ENCODE peak calls at places on chromosome 16, in nine cellular contexts. V is thyroid gland, W is stomach, Y is GM12892, U is uterus, Z is A549, F is lower leg skin, E is adrenal gland, Q is ovary. O is an unnamed sample.

GRCh38 chr16:48499822-48500440 is 110.0 kb downstream of the N4BP1 start:
- DNase-seq in V (peak), W (no peak), Y (no peak), U (peak), Z (no peak), F (no peak), E (peak), Q (peak), O (no peak)

GRCh38 chr16:86824751-86825310 is 246.5 kb downstream of the FOXL1 start:
- DNase-seq in V (no peak), W (no peak), Y (no peak), U (no peak), Z (no peak), F (no peak), E (no peak), Q (no peak), O (no peak)

GRCh38 chr16:69055003-69055402 is 50.5 kb upstream of the HAS3 start:
- DNase-seq in V (no peak), W (no peak), Y (no peak), U (no peak), Z (no peak), F (no peak), E (no peak), Q (no peak), O (no peak)

GRCh38 chr16:83095926-83096692 is 469.3 kb downstream of the CDH13 start:
- DNase-seq in V (no peak), W (no peak), Y (no peak), U (no peak), Z (no peak), F (no peak), E (no peak), Q (no peak), O (no peak)

GRCh38 chr16:30032083-30032819 is 1.2 kb upstream of the TLCD3B start:
- DNase-seq in V (peak), W (peak), Y (peak), U (peak), Z (no peak), F (no peak), E (no peak), Q (peak), O (peak)

GRCh38 chr16:69187387-69187890 is 475 bp downstream of the SNTB2 start:
- DNase-seq in V (peak), W (peak), Y (peak), U (peak), Z (peak), F (no peak), E (peak), Q (peak), O (peak)

GRCh38 chr16:11538880-11539279 is 47.8 kb downstream of the LITAF start:
- DNase-seq in V (no peak), W (no peak), Y (no peak), U (no peak), Z (no peak), F (no peak), E (no peak), Q (no peak), O (no peak)

GRCh38 chr16:56885446-56886162 is 20.6 kb downstream of the SLC12A3 start:
- DNase-seq in V (no peak), W (no peak), Y (no peak), U (no peak), Z (no peak), F (no peak), E (no peak), Q (no peak), O (no peak)

GRCh38 chr16:82924075-82924854 is 297.5 kb downstream of the CDH13 start:
- DNase-seq in V (no peak), W (no peak), Y (no peak), U (no peak), Z (no peak), F (no peak), E (no peak), Q (no peak), O (no peak)

GRCh38 chr16:79217375-79218011 is 383.0 kb downstream of the MAF start:
- DNase-seq in V (no peak), W (no peak), Y (no peak), U (no peak), Z (no peak), F (no peak), E (no peak), Q (no peak), O (no peak)

GRCh38 chr16:64008131-64008530 is 1113.7 kb downstream of the CDH11 start:
- DNase-seq in V (no peak), W (no peak), Y (no peak), U (no peak), Z (no peak), F (no peak), E (no peak), Q (no peak), O (no peak)

GRCh38 chr16:531494-532125 is 4.1 kb downstream of the CAPN15 start:
- DNase-seq in V (no peak), W (no peak), Y (no peak), U (no peak), Z (no peak), F (no peak), E (no peak), Q (no peak), O (no peak)

GRCh38 chr16:77946834-77947233 is 75.5 kb upstream of the CLEC3A start:
- DNase-seq in V (no peak), W (no peak), Y (no peak), U (no peak), Z (no peak), F (no peak), E (no peak), Q (no peak), O (no peak)

GRCh38 chr16:27224271-27224737 is 21.0 kb downstream of the KDM8 start:
- DNase-seq in V (no peak), W (no peak), Y (no peak), U (no peak), Z (no peak), F (no peak), E (no peak), Q (no peak), O (no peak)

GRCh38 chr16:79299154-79299799 is 301.3 kb downstream of the MAF start:
- DNase-seq in V (peak), W (no peak), Y (no peak), U (no peak), Z (no peak), F (no peak), E (no peak), Q (no peak), O (no peak)

GRCh38 chr16:54946909-54947308 is 16.2 kb downstream of the IRX5 start:
- DNase-seq in V (no peak), W (no peak), Y (no peak), U (no peak), Z (no peak), F (no peak), E (no peak), Q (no peak), O (no peak)

GRCh38 chr16:62135903-62136302 is 99.7 kb upstream of the CDH8 start:
- DNase-seq in V (no peak), W (no peak), Y (no peak), U (no peak), Z (no peak), F (no peak), E (no peak), Q (no peak), O (no peak)

GRCh38 chr16:29974291-29975133 is 844 bp downstream of the TAOK2 start:
- DNase-seq in V (peak), W (no peak), Y (no peak), U (peak), Z (peak), F (no peak), E (no peak), Q (no peak), O (no peak)

GRCh38 chr16:59527206-59527997 is 793.3 kb upstream of the GOT2 start:
- DNase-seq in V (no peak), W (no peak), Y (no peak), U (no peak), Z (peak), F (no peak), E (no peak), Q (no peak), O (no peak)

GRCh38 chr16:25107466-25107792 is 4.1 kb upstream of the LCMT1 start:
- DNase-seq in V (peak), W (no peak), Y (no peak), U (no peak), Z (no peak), F (no peak), E (peak), Q (no peak), O (no peak)

GRCh38 chr16:87016636-87017035 is 300.6 kb downstream of the C16orf95 start:
- DNase-seq in V (no peak), W (no peak), Y (no peak), U (no peak), Z (no peak), F (no peak), E (no peak), Q (no peak), O (no peak)

GRCh38 chr16:79169239-79169638 is 431.3 kb downstream of the MAF start:
- DNase-seq in V (no peak), W (no peak), Y (no peak), U (no peak), Z (no peak), F (no peak), E (no peak), Q (no peak), O (no peak)

GRCh38 chr16:25177831-25178688 is 38.7 kb upstream of the AQP8 start:
- DNase-seq in V (no peak), W (no peak), Y (no peak), U (no peak), Z (no peak), F (no peak), E (peak), Q (peak), O (no peak)

GRCh38 chr16:74477226-74477625 is 55.9 kb upstream of the CLEC18B start:
- DNase-seq in V (no peak), W (no peak), Y (no peak), U (no peak), Z (no peak), F (no peak), E (no peak), Q (no peak), O (no peak)

GRCh38 chr16:30137897-30138296 is 14.9 kb upstream of the MAPK3 start:
- DNase-seq in V (no peak), W (no peak), Y (no peak), U (no peak), Z (no peak), F (no peak), E (no peak), Q (no peak), O (no peak)

GRCh38 chr16:2023098-2023925 is 3.4 kb upstream of the NHERF2 start:
- DNase-seq in V (peak), W (peak), Y (peak), U (peak), Z (peak), F (peak), E (peak), Q (peak), O (peak)
- TF ChIP-seq POLR2A in V (peak), W (no peak), Y (no peak), U (peak), Z (peak), F (no peak), E (peak), Q (peak), O (peak)

GRCh38 chr16:4116328-4117249 is at the start of gene ADCY9:
- DNase-seq in V (peak), W (peak), Y (peak), U (peak), Z (peak), F (peak), E (peak), Q (peak), O (peak)
- TF ChIP-seq POLR2A in V (peak), W (no peak), Y (no peak), U (no peak), Z (peak), F (no peak), E (peak), Q (peak), O (peak)

GRCh38 chr16:81738831-81739496 is 40.1 kb upstream of the PLCG2 start:
- DNase-seq in V (peak), W (peak), Y (no peak), U (no peak), Z (no peak), F (no peak), E (peak), Q (no peak), O (no peak)
- TF ChIP-seq POLR2A in V (no peak), W (no peak), Y (no peak), U (no peak), Z (no peak), F (no peak), E (no peak), Q (no peak), O (no peak)

GRCh38 chr16:70416748-70417616 is 21.9 kb downstream of the ST3GAL2 start:
- DNase-seq in V (peak), W (no peak), Y (peak), U (no peak), Z (no peak), F (no peak), E (no peak), Q (no peak), O (no peak)
- TF ChIP-seq POLR2A in V (no peak), W (no peak), Y (no peak), U (no peak), Z (no peak), F (no peak), E (no peak), Q (no peak), O (no peak)

GRCh38 chr16:85609539-85609938 is 3.6 kb upstream of the GSE1 start:
- DNase-seq in V (no peak), W (no peak), Y (no peak), U (no peak), Z (no peak), F (no peak), E (no peak), Q (no peak), O (no peak)

GRCh38 chr16:85611455-85612190 is 1.5 kb upstream of the GSE1 start:
- DNase-seq in V (peak), W (peak), Y (no peak), U (peak), Z (peak), F (peak), E (peak), Q (peak), O (peak)

GRCh38 chr16:85611205-85611454 is 2.0 kb upstream of the GSE1 start:
- DNase-seq in V (no peak), W (no peak), Y (no peak), U (no peak), Z (no peak), F (peak), E (peak), Q (peak), O (no peak)

GRCh38 chr16:85610059-85610445 is 3.1 kb upstream of the GSE1 start:
- DNase-seq in V (no peak), W (peak), Y (no peak), U (peak), Z (no peak), F (peak), E (no peak), Q (no peak), O (no peak)

DNA sequence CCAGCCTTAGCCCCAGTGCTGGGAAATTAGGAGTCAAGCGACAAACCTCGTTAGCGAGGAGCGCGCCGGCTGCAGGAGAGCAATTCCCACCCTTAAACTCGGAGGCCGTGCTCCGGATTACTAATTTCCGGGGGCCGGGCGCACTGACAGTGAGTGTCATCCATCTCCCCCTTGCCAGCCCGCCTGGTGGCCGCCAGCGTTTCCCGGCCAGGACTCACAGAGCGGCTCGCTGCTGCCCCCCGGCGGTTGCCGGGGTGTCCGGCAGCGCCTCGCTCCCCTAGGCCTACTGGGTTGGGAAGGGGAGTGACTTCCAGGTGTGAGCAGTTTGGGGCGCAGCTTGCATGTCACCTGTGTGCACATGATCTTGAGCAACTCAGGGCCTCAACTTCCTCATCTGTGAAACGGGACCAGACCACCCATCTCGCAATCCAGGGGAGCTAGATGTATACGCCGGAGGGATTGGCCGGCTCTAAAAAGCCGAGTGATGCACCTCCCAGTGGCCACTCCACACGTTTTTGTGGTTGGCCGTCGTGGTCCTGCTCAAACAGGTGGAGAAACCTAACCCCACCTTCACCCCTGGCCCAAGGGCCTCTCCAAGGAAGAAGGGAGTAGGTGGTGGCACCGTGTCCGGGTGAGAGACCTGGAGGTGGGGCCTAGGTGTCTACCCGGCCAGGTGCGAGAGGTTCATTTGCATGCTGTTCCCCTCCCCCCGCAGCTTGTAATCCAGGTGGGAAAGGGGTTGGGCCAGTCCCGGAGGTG is 2.5 kb upstream of the GSE1 start:
- DNase-seq in V (peak), W (peak), Y (peak), U (peak), Z (peak), F (peak), E (peak), Q (peak), O (peak)
- TF ChIP-seq POLR2A in V (no peak), W (no peak), Y (no peak), U (no peak), Z (no peak), F (no peak), E (no peak), Q (no peak), O (no peak)

GRCh38 chr16:12758031-12758669 is 45.5 kb downstream of the CPPED1 start:
- DNase-seq in V (no peak), W (no peak), Y (no peak), U (no peak), Z (no peak), F (no peak), E (no peak), Q (no peak), O (no peak)
- TF ChIP-seq POLR2A in V (no peak), W (no peak), Y (no peak), U (no peak), Z (no peak), F (no peak), E (no peak), Q (no peak), O (no peak)

O was measured in tibial nerve.